ENCODE peak calls at places on chromosome 1, in ten cellular contexts. One of them, this sample, is unnamed.

GRCh38 chr1:47231314-47232186 is 475 bp downstream of the TAL1 start:
- DNase-seq in endothelial cell of umbilical vein: peak; percentile 75
- DNase-seq in tibial artery: no peak
- DNase-seq in body of pancreas: no peak
- DNase-seq in PC-3: no peak
- DNase-seq in Karpas-422: no peak
- DNase-seq in fibroblast of lung: peak; percentile 34
- DNase-seq in adrenal gland: no peak
- DNase-seq in CD4-positive, CD25-positive, alpha-beta regulatory T cell: peak; percentile 20
- DNase-seq in lower lobe of right lung: no peak
- DNase-seq in this sample: peak; percentile 69

GRCh38 chr1:30895942-30896660 is 12.5 kb downstream of the SDC3 start:
- DNase-seq in endothelial cell of umbilical vein: no peak
- DNase-seq in tibial artery: no peak
- DNase-seq in body of pancreas: no peak
- DNase-seq in PC-3: no peak
- DNase-seq in Karpas-422: no peak
- DNase-seq in fibroblast of lung: no peak
- DNase-seq in adrenal gland: no peak
- DNase-seq in CD4-positive, CD25-positive, alpha-beta regulatory T cell: no peak
- DNase-seq in lower lobe of right lung: no peak
- DNase-seq in this sample: no peak

GRCh38 chr1:216822480-216822879 is 99.3 kb upstream of the ESRRG start:
- DNase-seq in endothelial cell of umbilical vein: no peak
- DNase-seq in tibial artery: no peak
- DNase-seq in body of pancreas: no peak
- DNase-seq in PC-3: no peak
- DNase-seq in Karpas-422: no peak
- DNase-seq in fibroblast of lung: no peak
- DNase-seq in adrenal gland: no peak
- DNase-seq in CD4-positive, CD25-positive, alpha-beta regulatory T cell: no peak
- DNase-seq in lower lobe of right lung: no peak
- DNase-seq in this sample: no peak

GRCh38 chr1:15618685-15619525 is 1.6 kb downstream of the DDI2 start:
- DNase-seq in endothelial cell of umbilical vein: peak; percentile 39
- DNase-seq in tibial artery: no peak
- DNase-seq in body of pancreas: peak; percentile 35
- DNase-seq in PC-3: peak; percentile 58
- DNase-seq in Karpas-422: no peak
- DNase-seq in fibroblast of lung: peak; percentile 21
- DNase-seq in adrenal gland: no peak
- DNase-seq in CD4-positive, CD25-positive, alpha-beta regulatory T cell: no peak
- DNase-seq in lower lobe of right lung: no peak
- DNase-seq in this sample: no peak

GRCh38 chr1:48967318-48967717 is 190.6 kb upstream of the BEND5 start:
- DNase-seq in endothelial cell of umbilical vein: no peak
- DNase-seq in tibial artery: no peak
- DNase-seq in body of pancreas: no peak
- DNase-seq in PC-3: no peak
- DNase-seq in Karpas-422: no peak
- DNase-seq in fibroblast of lung: no peak
- DNase-seq in adrenal gland: no peak
- DNase-seq in CD4-positive, CD25-positive, alpha-beta regulatory T cell: no peak
- DNase-seq in lower lobe of right lung: no peak
- DNase-seq in this sample: no peak

GRCh38 chr1:36982708-36983107 is 51.6 kb downstream of the GRIK3 start:
- DNase-seq in endothelial cell of umbilical vein: no peak
- DNase-seq in tibial artery: no peak
- DNase-seq in body of pancreas: no peak
- DNase-seq in PC-3: no peak
- DNase-seq in Karpas-422: no peak
- DNase-seq in fibroblast of lung: no peak
- DNase-seq in adrenal gland: no peak
- DNase-seq in CD4-positive, CD25-positive, alpha-beta regulatory T cell: no peak
- DNase-seq in lower lobe of right lung: no peak
- DNase-seq in this sample: no peak

GRCh38 chr1:150472606-150473200 is 14.5 kb upstream of the TARS2 start:
- DNase-seq in endothelial cell of umbilical vein: no peak
- DNase-seq in tibial artery: no peak
- DNase-seq in body of pancreas: no peak
- DNase-seq in PC-3: no peak
- DNase-seq in Karpas-422: no peak
- DNase-seq in fibroblast of lung: no peak
- DNase-seq in adrenal gland: no peak
- DNase-seq in CD4-positive, CD25-positive, alpha-beta regulatory T cell: no peak
- DNase-seq in lower lobe of right lung: no peak
- DNase-seq in this sample: no peak

GRCh38 chr1:81305997-81306452 is 494.7 kb upstream of the ADGRL2 start:
- DNase-seq in endothelial cell of umbilical vein: peak; percentile 65
- DNase-seq in tibial artery: no peak
- DNase-seq in body of pancreas: peak; percentile 7
- DNase-seq in PC-3: peak; percentile 38
- DNase-seq in Karpas-422: peak; percentile 49
- DNase-seq in fibroblast of lung: peak; percentile 59
- DNase-seq in adrenal gland: peak; percentile 51
- DNase-seq in CD4-positive, CD25-positive, alpha-beta regulatory T cell: no peak
- DNase-seq in lower lobe of right lung: no peak
- DNase-seq in this sample: no peak

GRCh38 chr1:37515185-37516034 is 844 bp upstream of the MEAF6 start:
- DNase-seq in endothelial cell of umbilical vein: no peak
- DNase-seq in tibial artery: no peak
- DNase-seq in body of pancreas: no peak
- DNase-seq in PC-3: no peak
- DNase-seq in Karpas-422: no peak
- DNase-seq in fibroblast of lung: no peak
- DNase-seq in adrenal gland: no peak
- DNase-seq in CD4-positive, CD25-positive, alpha-beta regulatory T cell: no peak
- DNase-seq in lower lobe of right lung: no peak
- DNase-seq in this sample: no peak

GRCh38 chr1:190452272-190452848 is 25.3 kb downstream of the BRINP3 start:
- DNase-seq in endothelial cell of umbilical vein: no peak
- DNase-seq in tibial artery: no peak
- DNase-seq in body of pancreas: no peak
- DNase-seq in PC-3: no peak
- DNase-seq in Karpas-422: no peak
- DNase-seq in fibroblast of lung: no peak
- DNase-seq in adrenal gland: no peak
- DNase-seq in CD4-positive, CD25-positive, alpha-beta regulatory T cell: no peak
- DNase-seq in lower lobe of right lung: no peak
- DNase-seq in this sample: peak; percentile 16

GRCh38 chr1:38045431-38046332 is 911 bp downstream of the POU3F1 start:
- DNase-seq in endothelial cell of umbilical vein: no peak
- DNase-seq in tibial artery: no peak
- DNase-seq in body of pancreas: peak; percentile 45
- DNase-seq in PC-3: no peak
- DNase-seq in Karpas-422: no peak
- DNase-seq in fibroblast of lung: no peak
- DNase-seq in adrenal gland: peak; percentile 40
- DNase-seq in CD4-positive, CD25-positive, alpha-beta regulatory T cell: peak; percentile 12
- DNase-seq in lower lobe of right lung: peak; percentile 57
- DNase-seq in this sample: peak; percentile 56

GRCh38 chr1:174569240-174569639 is 121.5 kb downstream of the GPR52 start:
- DNase-seq in endothelial cell of umbilical vein: no peak
- DNase-seq in tibial artery: no peak
- DNase-seq in body of pancreas: no peak
- DNase-seq in PC-3: no peak
- DNase-seq in Karpas-422: no peak
- DNase-seq in fibroblast of lung: no peak
- DNase-seq in adrenal gland: no peak
- DNase-seq in CD4-positive, CD25-positive, alpha-beta regulatory T cell: no peak
- DNase-seq in lower lobe of right lung: no peak
- DNase-seq in this sample: no peak

GRCh38 chr1:174568551-174568950 is 120.8 kb downstream of the GPR52 start:
- DNase-seq in endothelial cell of umbilical vein: no peak
- DNase-seq in tibial artery: no peak
- DNase-seq in body of pancreas: no peak
- DNase-seq in PC-3: no peak
- DNase-seq in Karpas-422: no peak
- DNase-seq in fibroblast of lung: no peak
- DNase-seq in adrenal gland: no peak
- DNase-seq in CD4-positive, CD25-positive, alpha-beta regulatory T cell: no peak
- DNase-seq in lower lobe of right lung: no peak
- DNase-seq in this sample: no peak

DNA sequence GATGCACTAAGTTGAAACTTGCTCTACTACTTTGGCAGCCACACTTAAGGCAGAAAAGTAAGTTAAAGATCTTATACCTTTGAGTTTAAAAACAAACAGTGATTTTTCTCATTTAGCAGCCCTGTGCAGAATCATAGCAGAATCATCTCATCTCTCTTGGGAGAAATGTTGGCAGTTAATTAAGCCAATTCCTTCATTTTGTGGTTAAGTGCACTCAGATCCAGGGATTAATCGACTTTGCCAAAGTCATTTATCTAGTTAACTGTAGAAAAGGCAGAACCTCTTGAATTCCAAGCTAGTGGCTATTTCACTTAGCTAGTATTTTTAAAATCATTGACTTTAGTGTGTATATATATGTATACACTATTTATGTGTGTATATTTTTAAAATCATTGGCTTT is 125.0 kb downstream of the GPR52 start:
- DNase-seq in endothelial cell of umbilical vein: no peak
- DNase-seq in tibial artery: no peak
- DNase-seq in body of pancreas: no peak
- DNase-seq in PC-3: no peak
- DNase-seq in Karpas-422: no peak
- DNase-seq in fibroblast of lung: peak; percentile 41
- DNase-seq in adrenal gland: no peak
- DNase-seq in CD4-positive, CD25-positive, alpha-beta regulatory T cell: no peak
- DNase-seq in lower lobe of right lung: no peak
- DNase-seq in this sample: no peak
- H3K27ac ChIP-seq in endothelial cell of umbilical vein: no peak overlapping the region
- H3K27ac ChIP-seq in tibial artery: no peak overlapping the region
- H3K27ac ChIP-seq in body of pancreas: no peak overlapping the region
- H3K27ac ChIP-seq in PC-3: no peak overlapping the region
- H3K27ac ChIP-seq in Karpas-422: no peak overlapping the region
- H3K27ac ChIP-seq in fibroblast of lung: no peak overlapping the region
- H3K27ac ChIP-seq in adrenal gland: no peak overlapping the region
- H3K27ac ChIP-seq in CD4-positive, CD25-positive, alpha-beta regulatory T cell: no peak overlapping the region
- H3K27ac ChIP-seq in lower lobe of right lung: no peak overlapping the region
- H3K27ac ChIP-seq in this sample: no peak overlapping the region

DNA sequence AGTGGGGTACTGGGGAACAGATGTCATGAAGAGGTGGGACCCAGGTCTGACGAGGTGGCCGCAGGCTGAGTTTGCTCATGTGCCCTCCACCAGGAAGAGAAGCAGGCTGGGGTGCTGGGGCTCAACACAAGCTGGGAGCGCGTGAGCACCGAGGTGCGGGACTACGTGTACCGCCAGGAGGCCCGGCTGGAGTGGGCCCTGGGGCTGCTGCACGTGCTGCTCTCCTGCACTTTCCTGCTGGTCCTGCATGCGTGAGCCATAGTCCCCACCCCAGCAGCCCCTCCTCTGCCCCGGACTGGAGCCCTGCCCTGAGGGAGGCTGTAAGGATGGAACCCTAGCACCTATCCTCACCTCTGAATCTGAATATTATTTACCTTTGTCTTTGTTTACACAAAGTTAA is 7.9 kb upstream of the ADAM15 start:
- DNase-seq in endothelial cell of umbilical vein: no peak
- DNase-seq in tibial artery: no peak
- DNase-seq in body of pancreas: no peak
- DNase-seq in PC-3: no peak
- DNase-seq in Karpas-422: no peak
- DNase-seq in fibroblast of lung: no peak
- DNase-seq in adrenal gland: no peak
- DNase-seq in CD4-positive, CD25-positive, alpha-beta regulatory T cell: no peak
- DNase-seq in lower lobe of right lung: no peak
- DNase-seq in this sample: no peak
- H3K4me3 ChIP-seq in endothelial cell of umbilical vein: no peak overlapping the region
- H3K4me3 ChIP-seq in tibial artery: no peak overlapping the region
- H3K4me3 ChIP-seq in body of pancreas: no peak overlapping the region
- H3K4me3 ChIP-seq in PC-3: no peak overlapping the region
- H3K4me3 ChIP-seq in Karpas-422: no peak overlapping the region
- H3K4me3 ChIP-seq in fibroblast of lung: no peak overlapping the region
- H3K4me3 ChIP-seq in adrenal gland: no peak overlapping the region
- H3K4me3 ChIP-seq in CD4-positive, CD25-positive, alpha-beta regulatory T cell: no peak overlapping the region
- H3K4me3 ChIP-seq in lower lobe of right lung: no peak overlapping the region
- H3K4me3 ChIP-seq in this sample: no peak overlapping the region

GRCh38 chr1:40801742-40802077 is 18.1 kb downstream of the KCNQ4 start:
- DNase-seq in endothelial cell of umbilical vein: no peak
- DNase-seq in tibial artery: no peak
- DNase-seq in body of pancreas: no peak
- DNase-seq in PC-3: no peak
- DNase-seq in Karpas-422: peak; percentile 50
- DNase-seq in fibroblast of lung: no peak
- DNase-seq in adrenal gland: no peak
- DNase-seq in CD4-positive, CD25-positive, alpha-beta regulatory T cell: no peak
- DNase-seq in lower lobe of right lung: no peak
- DNase-seq in this sample: no peak
- H3K27ac ChIP-seq in endothelial cell of umbilical vein: no peak overlapping the region
- H3K27ac ChIP-seq in tibial artery: peak overlapping the region; percentile 79
- H3K27ac ChIP-seq in body of pancreas: peak overlapping the region; percentile 39
- H3K27ac ChIP-seq in PC-3: no peak overlapping the region
- H3K27ac ChIP-seq in Karpas-422: peak overlapping the region; percentile 100
- H3K27ac ChIP-seq in fibroblast of lung: no peak overlapping the region
- H3K27ac ChIP-seq in adrenal gland: peak overlapping the region; percentile 45
- H3K27ac ChIP-seq in CD4-positive, CD25-positive, alpha-beta regulatory T cell: peak overlapping the region; percentile 69
- H3K27ac ChIP-seq in lower lobe of right lung: peak overlapping the region; percentile 61
- H3K27ac ChIP-seq in this sample: no peak overlapping the region

DNA sequence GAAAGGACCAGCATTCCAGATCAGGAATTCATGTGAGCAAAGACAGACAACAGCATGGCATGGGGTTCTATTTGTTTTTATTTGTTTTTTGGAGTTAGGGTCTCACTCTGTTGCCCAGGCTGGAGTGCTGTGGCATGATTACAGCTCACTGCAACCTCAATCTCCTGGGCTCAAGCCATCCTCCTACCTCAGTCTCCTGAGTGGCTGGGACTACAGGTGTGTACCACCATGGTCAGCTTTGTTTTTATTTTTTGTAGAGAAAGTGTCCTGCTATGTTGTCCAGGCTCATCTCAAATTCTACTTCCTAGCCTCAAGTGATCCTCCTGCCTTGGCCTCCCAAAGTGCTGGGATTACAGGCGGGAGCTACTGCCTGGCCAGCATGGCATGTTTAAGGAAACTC is 9.7 kb upstream of the CAMK2N1 start:
- DNase-seq in endothelial cell of umbilical vein: no peak
- DNase-seq in tibial artery: no peak
- DNase-seq in body of pancreas: no peak
- DNase-seq in PC-3: no peak
- DNase-seq in Karpas-422: no peak
- DNase-seq in fibroblast of lung: no peak
- DNase-seq in adrenal gland: no peak
- DNase-seq in CD4-positive, CD25-positive, alpha-beta regulatory T cell: no peak
- DNase-seq in lower lobe of right lung: no peak
- DNase-seq in this sample: no peak
- H3K4me3 ChIP-seq in endothelial cell of umbilical vein: no peak overlapping the region
- H3K4me3 ChIP-seq in tibial artery: no peak overlapping the region
- H3K4me3 ChIP-seq in body of pancreas: no peak overlapping the region
- H3K4me3 ChIP-seq in PC-3: no peak overlapping the region
- H3K4me3 ChIP-seq in Karpas-422: no peak overlapping the region
- H3K4me3 ChIP-seq in fibroblast of lung: no peak overlapping the region
- H3K4me3 ChIP-seq in adrenal gland: no peak overlapping the region
- H3K4me3 ChIP-seq in CD4-positive, CD25-positive, alpha-beta regulatory T cell: no peak overlapping the region
- H3K4me3 ChIP-seq in lower lobe of right lung: no peak overlapping the region
- H3K4me3 ChIP-seq in this sample: no peak overlapping the region